ENCODE peak calls at places on chromosomes 13 and 19, in ten cellular contexts. One of them, this sample, is unnamed.

GRCh38 chr19:48806818-48807589 is 3.8 kb downstream of the BCAT2 start:
- DNase-seq in T-helper 17 cell: no peak
- DNase-seq in GM20000: no peak
- DNase-seq in RPMI8226: no peak
- DNase-seq in WTC11: peak
- DNase-seq in H7: peak
- DNase-seq in progenitor cell of endocrine pancreas: peak
- DNase-seq in activated CD4-positive, alpha-beta T cell treated with anti-CD3 and anti-CD28 coated beads, Interleukin-2, amount 50 U/mL, for 4 hours: peak
- DNase-seq in caudate nucleus: peak
- DNase-seq in neural crest cell: no peak
- DNase-seq in this sample: no peak

GRCh38 chr19:1483067-1483978 is 4.3 kb upstream of the C19orf25 start:
- DNase-seq in activated CD4-positive, alpha-beta T cell treated with anti-CD3 and anti-CD28 coated beads, Interleukin-2, amount 50 U/mL, for 4 hours: no peak
- DNase-seq in GM20000: no peak
- DNase-seq in T-helper 17 cell: no peak
- DNase-seq in progenitor cell of endocrine pancreas: no peak
- DNase-seq in neural crest cell: no peak
- DNase-seq in WTC11: no peak
- DNase-seq in H7: peak
- DNase-seq in caudate nucleus: no peak
- DNase-seq in RPMI8226: no peak
- DNase-seq in this sample: no peak

GRCh38 chr13:85652536-85652935 is 146.7 kb downstream of the SLITRK6 start:
- DNase-seq in GM20000: no peak
- DNase-seq in neural crest cell: no peak
- DNase-seq in H7: no peak
- DNase-seq in T-helper 17 cell: no peak
- DNase-seq in activated CD4-positive, alpha-beta T cell treated with anti-CD3 and anti-CD28 coated beads, Interleukin-2, amount 50 U/mL, for 4 hours: no peak
- DNase-seq in RPMI8226: no peak
- DNase-seq in caudate nucleus: no peak
- DNase-seq in WTC11: no peak
- DNase-seq in progenitor cell of endocrine pancreas: no peak
- DNase-seq in this sample: no peak

GRCh38 chr19:43316591-43317319 is 36.7 kb upstream of the CD177 start:
- DNase-seq in activated CD4-positive, alpha-beta T cell treated with anti-CD3 and anti-CD28 coated beads, Interleukin-2, amount 50 U/mL, for 4 hours: no peak
- DNase-seq in RPMI8226: peak
- DNase-seq in caudate nucleus: no peak
- DNase-seq in neural crest cell: peak
- DNase-seq in GM20000: no peak
- DNase-seq in H7: peak
- DNase-seq in WTC11: peak
- DNase-seq in progenitor cell of endocrine pancreas: no peak
- DNase-seq in T-helper 17 cell: no peak
- DNase-seq in this sample: no peak

GRCh38 chr13:112434032-112434431 is 57.9 kb downstream of the SPACA7 start:
- DNase-seq in T-helper 17 cell: no peak
- DNase-seq in activated CD4-positive, alpha-beta T cell treated with anti-CD3 and anti-CD28 coated beads, Interleukin-2, amount 50 U/mL, for 4 hours: no peak
- DNase-seq in neural crest cell: no peak
- DNase-seq in caudate nucleus: no peak
- DNase-seq in WTC11: no peak
- DNase-seq in GM20000: no peak
- DNase-seq in RPMI8226: no peak
- DNase-seq in H7: peak
- DNase-seq in progenitor cell of endocrine pancreas: no peak
- DNase-seq in this sample: no peak

GRCh38 chr13:33348366-33348765 is 62.8 kb upstream of the STARD13 start:
- DNase-seq in WTC11: no peak
- DNase-seq in activated CD4-positive, alpha-beta T cell treated with anti-CD3 and anti-CD28 coated beads, Interleukin-2, amount 50 U/mL, for 4 hours: no peak
- DNase-seq in RPMI8226: no peak
- DNase-seq in progenitor cell of endocrine pancreas: no peak
- DNase-seq in caudate nucleus: no peak
- DNase-seq in GM20000: no peak
- DNase-seq in neural crest cell: no peak
- DNase-seq in H7: no peak
- DNase-seq in T-helper 17 cell: no peak
- DNase-seq in this sample: no peak

GRCh38 chr19:1566392-1567115 is 1.6 kb downstream of the MEX3D start:
- DNase-seq in T-helper 17 cell: no peak
- DNase-seq in activated CD4-positive, alpha-beta T cell treated with anti-CD3 and anti-CD28 coated beads, Interleukin-2, amount 50 U/mL, for 4 hours: no peak
- DNase-seq in GM20000: no peak
- DNase-seq in WTC11: peak
- DNase-seq in neural crest cell: peak
- DNase-seq in caudate nucleus: peak
- DNase-seq in RPMI8226: no peak
- DNase-seq in progenitor cell of endocrine pancreas: peak
- DNase-seq in H7: peak
- DNase-seq in this sample: no peak

GRCh38 chr19:55700813-55701212 is 25.8 kb downstream of the EPN1 start:
- DNase-seq in neural crest cell: no peak
- DNase-seq in WTC11: no peak
- DNase-seq in H7: peak
- DNase-seq in GM20000: peak
- DNase-seq in T-helper 17 cell: no peak
- DNase-seq in caudate nucleus: no peak
- DNase-seq in progenitor cell of endocrine pancreas: no peak
- DNase-seq in RPMI8226: no peak
- DNase-seq in activated CD4-positive, alpha-beta T cell treated with anti-CD3 and anti-CD28 coated beads, Interleukin-2, amount 50 U/mL, for 4 hours: no peak
- DNase-seq in this sample: no peak

GRCh38 chr19:12789904-12790619 is 1.2 kb upstream of the JUNB start:
- DNase-seq in GM20000: peak
- DNase-seq in RPMI8226: peak
- DNase-seq in caudate nucleus: peak
- DNase-seq in progenitor cell of endocrine pancreas: peak
- DNase-seq in T-helper 17 cell: peak
- DNase-seq in neural crest cell: peak
- DNase-seq in activated CD4-positive, alpha-beta T cell treated with anti-CD3 and anti-CD28 coated beads, Interleukin-2, amount 50 U/mL, for 4 hours: peak
- DNase-seq in H7: peak
- DNase-seq in WTC11: peak
- DNase-seq in this sample: peak

GRCh38 chr13:23695711-23696512 is 125.7 kb downstream of the TNFRSF19 start:
- DNase-seq in GM20000: peak
- DNase-seq in activated CD4-positive, alpha-beta T cell treated with anti-CD3 and anti-CD28 coated beads, Interleukin-2, amount 50 U/mL, for 4 hours: peak
- DNase-seq in WTC11: peak
- DNase-seq in RPMI8226: peak
- DNase-seq in H7: peak
- DNase-seq in neural crest cell: no peak
- DNase-seq in caudate nucleus: no peak
- DNase-seq in T-helper 17 cell: peak
- DNase-seq in progenitor cell of endocrine pancreas: no peak
- DNase-seq in this sample: no peak

GRCh38 chr13:83150616-83151307 is 731.5 kb downstream of the SLITRK1 start:
- DNase-seq in activated CD4-positive, alpha-beta T cell treated with anti-CD3 and anti-CD28 coated beads, Interleukin-2, amount 50 U/mL, for 4 hours: no peak
- DNase-seq in WTC11: no peak
- DNase-seq in caudate nucleus: no peak
- DNase-seq in T-helper 17 cell: no peak
- DNase-seq in progenitor cell of endocrine pancreas: no peak
- DNase-seq in GM20000: no peak
- DNase-seq in H7: no peak
- DNase-seq in RPMI8226: no peak
- DNase-seq in neural crest cell: no peak
- DNase-seq in this sample: no peak

GRCh38 chr13:24270639-24271131 is 38.7 kb upstream of the C1QTNF9 start:
- DNase-seq in neural crest cell: peak
- DNase-seq in H7: no peak
- DNase-seq in GM20000: peak
- DNase-seq in RPMI8226: peak
- DNase-seq in activated CD4-positive, alpha-beta T cell treated with anti-CD3 and anti-CD28 coated beads, Interleukin-2, amount 50 U/mL, for 4 hours: peak
- DNase-seq in progenitor cell of endocrine pancreas: no peak
- DNase-seq in WTC11: no peak
- DNase-seq in T-helper 17 cell: peak
- DNase-seq in caudate nucleus: peak
- DNase-seq in this sample: no peak